ENCODE peak calls at places on chromosomes 1 and 21, in eight cellular contexts. D is effector memory CD4-positive, alpha-beta T cell; P is uterus; F is cardiac muscle cell; I is stomach; U is OCI-LY7; Y is sigmoid colon; A is transverse colon. C is an unnamed sample. For H3K36me3 and H3K4me1, the result is how much of the 10 kb centered on the place peaks cover.

GRCh38 chr1:3775498-3776230 is 3.1 kb downstream of the SMIM1 start:
- DNase-seq in U (peak), Y (no peak), P (peak), F (peak), A (peak), D (peak), I (peak), C (peak)

GRCh38 chr1:226498690-226499008 is 49.9 kb upstream of the STUM start:
- DNase-seq in D (no peak), P (no peak), U (no peak), A (no peak), Y (no peak), F (no peak), I (peak), C (no peak)

GRCh38 chr1:55143686-55144085 is 71.5 kb downstream of the USP24 start:
- DNase-seq in U (peak), A (no peak), F (no peak), D (no peak), I (no peak), Y (no peak), P (no peak), C (no peak)

GRCh38 chr21:42818328-42818749 is 61.0 kb downstream of the WDR4 start:
- DNase-seq in U (peak), D (peak), A (peak), F (peak), I (peak), P (peak), Y (peak), C (peak)

GRCh38 chr1:153663211-153663610 is 4.7 kb downstream of the SNAPIN start:
- DNase-seq in D (no peak), A (no peak), P (no peak), U (no peak), I (no peak), Y (peak), F (no peak), C (no peak)

GRCh38 chr1:232201024-232201423 is 428.9 kb downstream of the SIPA1L2 start:
- DNase-seq in Y (no peak), U (no peak), I (no peak), P (no peak), A (no peak), D (no peak), F (no peak), C (no peak)

GRCh38 chr21:34198232-34199120 is 125.1 kb downstream of the MRPS6 start:
- DNase-seq in D (no peak), Y (no peak), A (no peak), I (no peak), P (no peak), F (peak), U (peak), C (no peak)

GRCh38 chr1:36759355-36759754 is 275.0 kb downstream of the GRIK3 start:
- DNase-seq in D (no peak), P (no peak), Y (no peak), U (no peak), A (no peak), I (no peak), F (no peak), C (no peak)

GRCh38 chr1:206551296-206551984 is 44.1 kb downstream of the RASSF5 start:
- DNase-seq in F (no peak), Y (no peak), I (no peak), P (no peak), D (no peak), A (no peak), U (no peak), C (no peak)

GRCh38 chr1:98940680-98941079 is 64.0 kb downstream of the PLPPR5 start:
- DNase-seq in D (no peak), P (no peak), U (no peak), F (no peak), A (no peak), I (no peak), Y (no peak), C (no peak)

GRCh38 chr1:212309967-212310366 is 24.8 kb downstream of the PPP2R5A start:
- DNase-seq in F (no peak), I (no peak), A (no peak), D (no peak), U (no peak), P (no peak), Y (no peak), C (no peak)

GRCh38 chr1:161209790-161210409 is 5.2 kb upstream of the FCER1G start:
- DNase-seq in F (peak), Y (peak), P (peak), U (peak), D (peak), A (peak), I (peak), C (peak)
- H3K36me3 ChIP-seq in F (half or more), Y (under half), P (under half), U (half or more), D (half or more), A (under half), I (half or more), C (under half)

GRCh38 chr1:165861911-165862310 is 34.5 kb downstream of the UCK2 start:
- DNase-seq in F (no peak), I (no peak), P (no peak), A (no peak), D (no peak), Y (no peak), U (no peak), C (no peak)

GRCh38 chr1:165858928-165859845 is 31.8 kb downstream of the UCK2 start:
- DNase-seq in A (no peak), P (no peak), D (no peak), F (no peak), I (no peak), U (no peak), Y (no peak), C (no peak)

GRCh38 chr1:165863346-165863745 is 35.9 kb downstream of the UCK2 start:
- DNase-seq in P (no peak), A (no peak), D (no peak), U (no peak), I (no peak), Y (no peak), F (no peak), C (no peak)

GRCh38 chr1:165860065-165860464 is 32.7 kb downstream of the UCK2 start:
- DNase-seq in U (no peak), Y (no peak), D (no peak), A (peak), P (no peak), I (no peak), F (no peak), C (no peak)

DNA sequence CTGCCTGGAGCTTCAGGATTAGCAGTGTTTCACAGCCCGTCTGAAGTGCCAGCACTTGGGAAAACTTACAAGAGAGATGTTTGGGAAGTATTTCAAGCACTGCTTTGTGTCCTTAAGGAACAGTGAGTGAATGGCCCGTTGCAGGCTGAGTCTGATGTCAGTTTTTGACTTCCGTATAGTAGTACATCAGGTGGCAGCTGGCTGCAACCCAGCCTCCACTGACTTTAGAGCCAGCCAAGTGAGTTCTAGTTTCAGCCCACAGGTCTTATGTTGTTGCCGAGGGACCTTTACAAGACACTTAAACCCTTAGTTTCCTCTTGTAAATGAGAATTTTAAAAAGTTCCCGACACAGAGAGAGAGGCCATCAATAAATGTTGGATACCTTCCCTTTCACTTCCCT is 35.0 kb downstream of the UCK2 start:
- DNase-seq in F (no peak), I (peak), P (no peak), D (no peak), A (peak), U (peak), Y (no peak), C (no peak)
- H3K4me1 ChIP-seq in F (under half), I (under half), P (under half), D (under half), A (half or more), U (under half), Y (under half), C (under half)

GRCh38 chr1:248850536-248851251 is 8.2 kb downstream of the ZNF692 start:
- DNase-seq in A (no peak), F (no peak), P (no peak), D (no peak), I (no peak), U (no peak), Y (no peak), C (peak)
- H3K36me3 ChIP-seq in A (under half), F (under half), P (under half), D (under half), I (half or more), U (half or more), Y (under half), C (under half)

GRCh38 chr1:39063775-39064174 is 37.6 kb downstream of the NDUFS5 start:
- DNase-seq in A (no peak), Y (no peak), D (no peak), F (no peak), I (no peak), U (peak), P (no peak), C (no peak)
- H3K4me1 ChIP-seq in A (under half), Y (under half), D (under half), F (under half), I (under half), U (under half), P (under half), C (under half)

GRCh38 chr1:20100632-20101355 is 18.5 kb downstream of the PLA2G2D start:
- DNase-seq in P (no peak), F (peak), I (peak), D (peak), A (peak), U (peak), Y (peak), C (no peak)
- H3K36me3 ChIP-seq in P (under half), F (under half), I (under half), D (under half), A (under half), U (under half), Y (under half), C (under half)

DNA sequence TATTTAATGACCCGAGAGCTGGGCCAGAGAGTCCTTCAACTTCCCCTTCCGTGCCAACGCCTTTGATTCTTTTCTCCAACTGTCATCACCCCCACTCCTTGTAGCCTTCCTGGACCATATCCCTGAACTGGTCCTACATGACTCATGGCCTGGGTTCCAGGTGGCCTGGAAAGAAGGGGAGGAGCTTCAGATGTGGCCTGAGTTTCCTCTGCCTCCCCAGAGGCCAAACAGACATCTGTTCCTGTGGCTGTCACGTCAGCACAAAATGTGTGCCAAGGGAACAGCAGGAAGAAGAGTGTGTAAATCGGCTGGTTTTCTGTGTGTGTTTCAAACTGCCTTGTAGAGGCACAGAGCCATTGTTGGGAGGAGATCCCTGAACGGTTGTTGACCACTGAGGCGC is 24.9 kb upstream of the KIRREL1 start:
- DNase-seq in F (no peak), Y (peak), P (peak), D (no peak), I (no peak), U (no peak), A (peak), C (no peak)
- H3K4me1 ChIP-seq in F (under half), Y (under half), P (under half), D (under half), I (under half), U (under half), A (under half), C (under half)

C was measured in pancreas.